ENCODE peak calls at places on chromosome 10, in six cellular contexts. W is neural crest cell, V is IMR-90, U is NCI-H1092, O is PC-3, Z is lower leg skin. P is an unnamed sample.

GRCh38 chr10:96368971-96369370 is 10.2 kb upstream of the OPALIN start:
- DNase-seq in O (no peak), W (no peak), U (no peak), Z (no peak), V (no peak), P (no peak)

GRCh38 chr10:113493943-113494342 is 58.9 kb upstream of the HABP2 start:
- DNase-seq in V (no peak), U (no peak), W (no peak), Z (no peak), O (peak), P (no peak)

GRCh38 chr10:91162050-91162494 is 58.4 kb upstream of the PCGF5 start:
- DNase-seq in U (no peak), O (peak), Z (peak), V (peak), W (no peak), P (no peak)

GRCh38 chr10:323651-324293 is 188.5 kb downstream of the ZMYND11 start:
- DNase-seq in W (no peak), Z (peak), V (peak), O (peak), U (no peak), P (no peak)

GRCh38 chr10:5560142-5560843 is 35.5 kb downstream of the CALML3 start:
- DNase-seq in V (no peak), U (no peak), Z (no peak), W (no peak), O (no peak), P (no peak)

GRCh38 chr10:123649672-123650071 is 16.5 kb upstream of the GPR26 start:
- DNase-seq in U (no peak), Z (no peak), O (no peak), V (no peak), W (no peak), P (no peak)

GRCh38 chr10:72846225-72846624 is 47.3 kb upstream of the OIT3 start:
- DNase-seq in O (peak), V (peak), Z (no peak), W (no peak), U (no peak), P (no peak)

GRCh38 chr10:43214071-43214955 is 52.6 kb downstream of the RASGEF1A start:
- DNase-seq in V (peak), Z (no peak), W (no peak), U (no peak), O (peak), P (no peak)

GRCh38 chr10:63986536-63986935 is 465.3 kb downstream of the REEP3 start:
- DNase-seq in U (no peak), O (no peak), W (no peak), V (no peak), Z (no peak), P (no peak)

GRCh38 chr10:88027570-88027969 is 164.1 kb downstream of the PTEN start:
- DNase-seq in W (no peak), V (no peak), U (no peak), O (no peak), Z (peak), P (no peak)

GRCh38 chr10:29757551-29758297 is 123.0 kb upstream of the SVIL start:
- DNase-seq in O (peak), Z (no peak), U (no peak), V (peak), W (no peak), P (no peak)

GRCh38 chr10:66629976-66630375 is 295.9 kb upstream of the LRRTM3 start:
- DNase-seq in U (no peak), V (peak), O (peak), Z (no peak), W (no peak), P (no peak)

GRCh38 chr10:100307716-100308115 is 21.2 kb upstream of the BLOC1S2 start:
- DNase-seq in Z (no peak), W (no peak), O (peak), V (peak), U (no peak), P (no peak)

GRCh38 chr10:32065871-32066270 is 9.6 kb upstream of the KIF5B start:
- DNase-seq in O (peak), Z (no peak), V (peak), W (no peak), U (no peak), P (no peak)

GRCh38 chr10:62779487-62780248 is 24.9 kb upstream of the ADO start:
- DNase-seq in W (no peak), V (peak), Z (no peak), U (no peak), O (peak), P (no peak)

GRCh38 chr10:69352569-69353264 is 64.0 kb downstream of the TACR2 start:
- DNase-seq in U (no peak), O (peak), V (peak), W (no peak), Z (no peak), P (no peak)

GRCh38 chr10:101889256-101890210 is 45.9 kb upstream of the KCNIP2 start:
- DNase-seq in V (peak), W (peak), Z (peak), O (peak), U (peak), P (no peak)

GRCh38 chr10:104337527-104337984 is 709 bp downstream of the ITPRIP start:
- DNase-seq in U (no peak), O (peak), W (no peak), Z (no peak), V (peak), P (no peak)

GRCh38 chr10:98555011-98555619 is 108.4 kb upstream of the HPS1 start:
- DNase-seq in Z (no peak), V (no peak), W (no peak), U (peak), O (no peak), P (no peak)

GRCh38 chr10:24891823-24892222 is 60.6 kb downstream of the PRTFDC1 start:
- DNase-seq in O (peak), V (peak), W (no peak), U (no peak), Z (no peak), P (peak)

GRCh38 chr10:113775681-113776294 is 24.3 kb downstream of the PLEKHS1 start:
- DNase-seq in Z (no peak), O (no peak), V (no peak), U (no peak), W (no peak), P (no peak)

GRCh38 chr10:44981172-44982113 is 2.8 kb upstream of the DEPP1 start:
- DNase-seq in W (no peak), O (peak), Z (no peak), U (no peak), V (peak), P (no peak)

GRCh38 chr10:36280886-36281499 is 638.9 kb upstream of the FZD8 start:
- DNase-seq in V (no peak), O (no peak), Z (no peak), U (no peak), W (no peak), P (no peak)

GRCh38 chr10:95133016-95133752 is 60.9 kb upstream of the ACSM6 start:
- DNase-seq in V (peak), U (peak), W (peak), O (peak), Z (peak), P (peak)

GRCh38 chr10:97550336-97551149 is 22.0 kb upstream of the ANKRD2 start:
- DNase-seq in U (no peak), Z (no peak), W (no peak), O (no peak), V (no peak), P (no peak)

GRCh38 chr10:18368681-18369080 is 228.5 kb downstream of the CACNB2 start:
- DNase-seq in O (no peak), V (peak), Z (no peak), W (no peak), U (no peak), P (no peak)

GRCh38 chr10:85784792-85785191 is 581.8 kb downstream of the GRID1 start:
- DNase-seq in O (no peak), W (no peak), V (no peak), Z (no peak), U (no peak), P (no peak)

GRCh38 chr10:119403927-119404326 is 138.6 kb downstream of the RGS10 start:
- DNase-seq in V (no peak), Z (no peak), U (no peak), O (no peak), W (no peak), P (no peak)

GRCh38 chr10:119479048-119479394 is 63.5 kb downstream of the RGS10 start:
- DNase-seq in Z (no peak), O (no peak), U (no peak), W (no peak), V (no peak), P (no peak)

GRCh38 chr10:93813507-93814465 is 56.0 kb downstream of the LGI1 start:
- DNase-seq in O (peak), U (peak), W (peak), V (peak), Z (no peak), P (peak)

GRCh38 chr10:78231930-78232329 is 198.3 kb downstream of the RPS24 start:
- DNase-seq in U (no peak), O (peak), V (no peak), Z (no peak), W (no peak), P (no peak)

GRCh38 chr10:32379314-32379949 is 32.5 kb upstream of the EPC1 start:
- DNase-seq in V (peak), W (no peak), U (peak), O (peak), Z (no peak), P (peak)

GRCh38 chr10:73649876-73650536 is 5.8 kb downstream of the SYNPO2L start:
- DNase-seq in U (no peak), Z (no peak), O (no peak), W (no peak), V (peak), P (no peak)